ENCODE peak calls at places on chromosome 22, in six cellular contexts. One of them, this sample, is unnamed.

GRCh38 chr22:37782340-37783168 is 25.2 kb upstream of the GCAT start:
- DNase-seq in pancreas: no peak
- DNase-seq in mammary epithelial cell: no peak
- DNase-seq in IMR-90: peak
- DNase-seq in activated T-cell treated with anti-CD3 and anti-CD28 coated beads, Interleukin-2, amount 50 U/mL, for 72 hours: no peak
- DNase-seq in HFFc6: peak
- DNase-seq in this sample: no peak

GRCh38 chr22:29072979-29073617 is at the start of gene KREMEN1:
- DNase-seq in pancreas: peak
- DNase-seq in activated T-cell treated with anti-CD3 and anti-CD28 coated beads, Interleukin-2, amount 50 U/mL, for 72 hours: no peak
- DNase-seq in IMR-90: no peak
- DNase-seq in HFFc6: no peak
- DNase-seq in mammary epithelial cell: no peak
- DNase-seq in this sample: no peak

GRCh38 chr22:48838846-48839730 is 988.6 kb downstream of the BRD1 start:
- DNase-seq in activated T-cell treated with anti-CD3 and anti-CD28 coated beads, Interleukin-2, amount 50 U/mL, for 72 hours: no peak
- DNase-seq in pancreas: peak
- DNase-seq in HFFc6: no peak
- DNase-seq in IMR-90: no peak
- DNase-seq in mammary epithelial cell: no peak
- DNase-seq in this sample: no peak

GRCh38 chr22:41899110-41899509 is 15.8 kb downstream of the SHISA8 start:
- DNase-seq in pancreas: no peak
- DNase-seq in mammary epithelial cell: no peak
- DNase-seq in IMR-90: no peak
- DNase-seq in HFFc6: no peak
- DNase-seq in activated T-cell treated with anti-CD3 and anti-CD28 coated beads, Interleukin-2, amount 50 U/mL, for 72 hours: no peak
- DNase-seq in this sample: no peak

GRCh38 chr22:30596199-30596598 is 4.5 kb upstream of the PES1 start:
- DNase-seq in IMR-90: no peak
- DNase-seq in pancreas: no peak
- DNase-seq in mammary epithelial cell: no peak
- DNase-seq in activated T-cell treated with anti-CD3 and anti-CD28 coated beads, Interleukin-2, amount 50 U/mL, for 72 hours: no peak
- DNase-seq in HFFc6: no peak
- DNase-seq in this sample: no peak

GRCh38 chr22:30445438-30445936 is 19.9 kb downstream of the MTFP1 start:
- DNase-seq in pancreas: no peak
- DNase-seq in IMR-90: peak
- DNase-seq in HFFc6: peak
- DNase-seq in activated T-cell treated with anti-CD3 and anti-CD28 coated beads, Interleukin-2, amount 50 U/mL, for 72 hours: no peak
- DNase-seq in mammary epithelial cell: no peak
- DNase-seq in this sample: no peak

GRCh38 chr22:38755155-38755910 is 465 bp downstream of the SUN2 start:
- DNase-seq in HFFc6: peak
- DNase-seq in IMR-90: peak
- DNase-seq in activated T-cell treated with anti-CD3 and anti-CD28 coated beads, Interleukin-2, amount 50 U/mL, for 72 hours: peak
- DNase-seq in pancreas: peak
- DNase-seq in mammary epithelial cell: peak
- DNase-seq in this sample: peak

GRCh38 chr22:46352691-46353386 is 17.3 kb downstream of the TRMU start:
- DNase-seq in mammary epithelial cell: peak
- DNase-seq in activated T-cell treated with anti-CD3 and anti-CD28 coated beads, Interleukin-2, amount 50 U/mL, for 72 hours: no peak
- DNase-seq in IMR-90: peak
- DNase-seq in pancreas: peak
- DNase-seq in HFFc6: no peak
- DNase-seq in this sample: peak

GRCh38 chr22:36457688-36458450 is 23.6 kb downstream of the TXN2 start:
- DNase-seq in HFFc6: peak
- DNase-seq in IMR-90: no peak
- DNase-seq in activated T-cell treated with anti-CD3 and anti-CD28 coated beads, Interleukin-2, amount 50 U/mL, for 72 hours: no peak
- DNase-seq in pancreas: no peak
- DNase-seq in mammary epithelial cell: no peak
- DNase-seq in this sample: no peak

GRCh38 chr22:36977401-36977861 is 41.8 kb downstream of the TST start:
- DNase-seq in pancreas: peak
- DNase-seq in IMR-90: peak
- DNase-seq in mammary epithelial cell: no peak
- DNase-seq in activated T-cell treated with anti-CD3 and anti-CD28 coated beads, Interleukin-2, amount 50 U/mL, for 72 hours: peak
- DNase-seq in HFFc6: peak
- DNase-seq in this sample: no peak

GRCh38 chr22:19823638-19824196 is 31.0 kb downstream of the GNB1L start:
- DNase-seq in HFFc6: no peak
- DNase-seq in activated T-cell treated with anti-CD3 and anti-CD28 coated beads, Interleukin-2, amount 50 U/mL, for 72 hours: no peak
- DNase-seq in mammary epithelial cell: peak
- DNase-seq in IMR-90: no peak
- DNase-seq in pancreas: peak
- DNase-seq in this sample: peak

GRCh38 chr22:49882519-49883293 is 29.1 kb downstream of the ZBED4 start:
- DNase-seq in pancreas: no peak
- DNase-seq in IMR-90: peak
- DNase-seq in activated T-cell treated with anti-CD3 and anti-CD28 coated beads, Interleukin-2, amount 50 U/mL, for 72 hours: no peak
- DNase-seq in mammary epithelial cell: no peak
- DNase-seq in HFFc6: no peak
- DNase-seq in this sample: no peak

GRCh38 chr22:50318356-50318697 is 8.5 kb downstream of the DENND6B start:
- DNase-seq in mammary epithelial cell: no peak
- DNase-seq in activated T-cell treated with anti-CD3 and anti-CD28 coated beads, Interleukin-2, amount 50 U/mL, for 72 hours: no peak
- DNase-seq in HFFc6: no peak
- DNase-seq in pancreas: no peak
- DNase-seq in IMR-90: no peak
- DNase-seq in this sample: no peak

GRCh38 chr22:20514658-20515406 is 7.4 kb downstream of the MED15 start:
- DNase-seq in HFFc6: peak
- DNase-seq in pancreas: no peak
- DNase-seq in IMR-90: peak
- DNase-seq in mammary epithelial cell: peak
- DNase-seq in activated T-cell treated with anti-CD3 and anti-CD28 coated beads, Interleukin-2, amount 50 U/mL, for 72 hours: peak
- DNase-seq in this sample: peak

GRCh38 chr22:21629262-21630149 is at the start of gene YDJC:
- DNase-seq in IMR-90: peak
- DNase-seq in mammary epithelial cell: peak
- DNase-seq in activated T-cell treated with anti-CD3 and anti-CD28 coated beads, Interleukin-2, amount 50 U/mL, for 72 hours: peak
- DNase-seq in pancreas: peak
- DNase-seq in HFFc6: peak
- DNase-seq in this sample: peak

GRCh38 chr22:40213478-40213877 is 35.8 kb downstream of the TNRC6B start:
- DNase-seq in activated T-cell treated with anti-CD3 and anti-CD28 coated beads, Interleukin-2, amount 50 U/mL, for 72 hours: no peak
- DNase-seq in mammary epithelial cell: no peak
- DNase-seq in HFFc6: no peak
- DNase-seq in IMR-90: no peak
- DNase-seq in pancreas: no peak
- DNase-seq in this sample: no peak

GRCh38 chr22:47225080-47225930 is 462.9 kb downstream of the TBC1D22A start:
- DNase-seq in pancreas: no peak
- DNase-seq in activated T-cell treated with anti-CD3 and anti-CD28 coated beads, Interleukin-2, amount 50 U/mL, for 72 hours: no peak
- DNase-seq in IMR-90: no peak
- DNase-seq in HFFc6: no peak
- DNase-seq in mammary epithelial cell: no peak
- DNase-seq in this sample: no peak

GRCh38 chr22:37267128-37267587 is 15.2 kb upstream of the CYTH4 start:
- DNase-seq in activated T-cell treated with anti-CD3 and anti-CD28 coated beads, Interleukin-2, amount 50 U/mL, for 72 hours: peak
- DNase-seq in HFFc6: no peak
- DNase-seq in pancreas: peak
- DNase-seq in IMR-90: no peak
- DNase-seq in mammary epithelial cell: no peak
- DNase-seq in this sample: peak

GRCh38 chr22:27801616-27802388 is at the start of gene MN1:
- DNase-seq in mammary epithelial cell: peak
- DNase-seq in IMR-90: peak
- DNase-seq in HFFc6: no peak
- DNase-seq in activated T-cell treated with anti-CD3 and anti-CD28 coated beads, Interleukin-2, amount 50 U/mL, for 72 hours: peak
- DNase-seq in pancreas: peak
- DNase-seq in this sample: peak

GRCh38 chr22:24536089-24536488 is 18.8 kb downstream of the GUCD1 start:
- DNase-seq in activated T-cell treated with anti-CD3 and anti-CD28 coated beads, Interleukin-2, amount 50 U/mL, for 72 hours: no peak
- DNase-seq in pancreas: no peak
- DNase-seq in HFFc6: no peak
- DNase-seq in mammary epithelial cell: no peak
- DNase-seq in IMR-90: no peak
- DNase-seq in this sample: no peak

GRCh38 chr22:23673826-23674690 is 16.8 kb upstream of the RGL4 start:
- DNase-seq in mammary epithelial cell: no peak
- DNase-seq in IMR-90: no peak
- DNase-seq in pancreas: peak
- DNase-seq in activated T-cell treated with anti-CD3 and anti-CD28 coated beads, Interleukin-2, amount 50 U/mL, for 72 hours: no peak
- DNase-seq in HFFc6: no peak
- DNase-seq in this sample: no peak

This sample was measured in RWPE1.